ENCODE peak calls at places on chromosomes 11 and 22, in nine cellular contexts. A is tibial nerve, V is esophagus squamous epithelium, L is NB4, E is HCT116, J is ovary, X is body of pancreas, U is stomach, K is IMR-90. W is an unnamed sample.

GRCh38 chr11:130606781-130607511 is 158.5 kb downstream of the ADAMTS15 start:
- DNase-seq in V (no peak), E (no peak), L (no peak), X (no peak), U (no peak), A (peak; percentile 73), K (peak; percentile 31), J (peak; percentile 66), W (no peak)

GRCh38 chr22:42430486-42431125 is 1.6 kb downstream of the NFAM1 start:
- DNase-seq in V (no peak), A (peak; percentile 46), L (peak; percentile 88), U (no peak), K (no peak), X (no peak), J (no peak), E (no peak), W (no peak)

GRCh38 chr11:86934263-86934932 is 20.8 kb downstream of the FZD4 start:
- DNase-seq in A (no peak), U (no peak), K (no peak), J (no peak), X (no peak), V (no peak), E (no peak), L (no peak), W (no peak)

GRCh38 chr22:24285245-24285644 is 14.6 kb downstream of the SPECC1L start:
- DNase-seq in K (peak; percentile 28), X (no peak), A (no peak), L (no peak), E (peak; percentile 22), V (no peak), J (no peak), U (no peak), W (no peak)

GRCh38 chr11:95068549-95068948 is 1.8 kb downstream of the SRSF8 start:
- DNase-seq in U (peak; percentile 81), A (peak; percentile 88), J (peak; percentile 86), X (peak; percentile 89), L (peak; percentile 98), K (peak; percentile 87), E (peak; percentile 94), V (peak; percentile 47), W (no peak)

GRCh38 chr11:117862019-117862725 is 14.3 kb downstream of the FXYD6 start:
- DNase-seq in L (no peak), X (no peak), J (peak; percentile 40), A (no peak), V (no peak), K (no peak), E (no peak), U (no peak), W (no peak)

GRCh38 chr11:94849836-94850235 is 81.7 kb downstream of the AMOTL1 start:
- DNase-seq in K (peak; percentile 23), X (peak; percentile 28), A (peak; percentile 38), V (no peak), J (peak; percentile 42), E (no peak), U (no peak), L (no peak), W (no peak)

GRCh38 chr22:45336971-45337431 is 27.3 kb downstream of the FAM118A start:
- DNase-seq in K (no peak), J (peak; percentile 66), L (no peak), X (peak; percentile 76), A (peak; percentile 62), V (no peak), U (peak; percentile 84), E (no peak), W (no peak)

GRCh38 chr11:13776134-13776815 is 107.8 kb downstream of the FAR1 start:
- DNase-seq in A (no peak), U (no peak), E (peak; percentile 15), L (peak; percentile 8), J (no peak), V (no peak), K (no peak), X (no peak), W (no peak)

GRCh38 chr11:95419915-95420314 is 188.9 kb upstream of the SESN3 start:
- DNase-seq in K (peak; percentile 67), U (no peak), V (no peak), E (no peak), X (no peak), J (no peak), L (no peak), A (no peak), W (no peak)

GRCh38 chr11:133833101-133833898 is 12.0 kb downstream of the SPATA19 start:
- DNase-seq in K (no peak), U (no peak), A (no peak), X (no peak), L (no peak), J (no peak), V (no peak), E (no peak), W (no peak)

GRCh38 chr11:587978-588380 is 11.7 kb downstream of the PHRF1 start:
- DNase-seq in A (no peak), E (no peak), X (no peak), V (no peak), U (no peak), J (no peak), L (peak; percentile 93), K (peak; percentile 58), W (peak; percentile 71)

GRCh38 chr11:114209904-114210303 is 86.3 kb upstream of the NNMT start:
- DNase-seq in V (no peak), X (peak; percentile 55), J (no peak), U (no peak), K (no peak), L (no peak), E (no peak), A (no peak), W (no peak)

GRCh38 chr22:40031766-40032470 is 37.2 kb downstream of the FAM83F start:
- DNase-seq in U (no peak), J (no peak), E (no peak), V (no peak), L (peak; percentile 40), K (no peak), X (no peak), A (no peak), W (no peak)

GRCh38 chr22:30396871-30397655 is at the start of gene SEC14L2:
- DNase-seq in U (peak; percentile 79), K (peak; percentile 26), E (peak; percentile 43), X (peak; percentile 75), V (no peak), J (peak; percentile 74), A (peak; percentile 59), L (no peak), W (no peak)

GRCh38 chr11:1893581-1894359 is 2.1 kb upstream of the PRR33 start:
- DNase-seq in V (no peak), K (peak; percentile 12), A (no peak), E (no peak), L (no peak), J (no peak), U (no peak), X (no peak), W (no peak)

DNA sequence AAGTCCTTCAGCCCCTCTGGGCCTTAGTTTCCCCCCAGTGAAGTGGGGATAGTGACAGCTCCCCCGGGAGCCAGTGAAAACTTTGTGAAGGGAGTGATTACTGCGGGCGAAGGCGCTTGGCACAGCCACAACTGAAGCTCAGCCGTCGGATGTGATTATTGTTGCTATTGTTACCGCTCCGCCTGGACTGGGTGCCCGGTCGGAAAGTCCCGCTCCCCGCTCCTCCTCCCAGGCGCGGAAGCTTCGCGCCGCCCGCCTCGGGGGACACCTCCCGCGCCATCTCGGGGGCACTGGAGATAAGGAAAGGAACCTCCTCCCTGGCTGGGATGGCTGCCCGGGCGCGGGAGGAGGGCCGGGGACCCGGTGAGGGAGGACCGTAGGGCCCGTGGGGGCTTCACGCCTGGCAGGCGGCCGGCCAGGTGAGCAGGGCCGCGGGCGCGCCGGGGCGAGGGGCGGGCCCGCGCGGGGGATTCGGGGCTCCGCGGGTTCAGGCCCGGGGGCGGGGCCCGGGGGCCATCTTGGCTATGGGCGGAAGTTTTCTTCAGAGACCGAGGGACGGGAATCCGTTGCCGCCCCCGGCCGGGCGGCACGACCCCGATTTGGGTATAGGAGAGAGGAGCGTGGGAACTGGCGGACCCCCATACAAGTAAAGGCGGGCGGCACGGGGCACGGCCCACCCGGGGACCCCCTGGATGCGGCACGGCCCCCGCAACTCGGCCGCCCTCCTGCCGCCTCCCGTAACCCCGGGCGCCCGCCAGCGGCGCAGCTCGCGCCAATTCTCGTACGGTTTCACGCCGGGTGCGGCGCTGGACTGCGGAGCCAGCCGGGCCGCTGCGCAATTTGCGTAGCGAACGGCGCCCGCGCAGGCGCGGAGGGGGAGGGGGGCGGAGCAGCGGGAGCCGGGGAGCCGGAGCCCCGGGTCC is at the start of gene GPR137:
- DNase-seq in K (peak; percentile 56), X (peak; percentile 90), E (no peak), A (peak; percentile 81), V (peak; percentile 50), U (peak; percentile 92), J (peak; percentile 87), L (peak; percentile 84), W (peak; percentile 87)
- TF ChIP-seq POLR2A in K (no peak), X (peak; percentile 19), E (no peak), A (no peak), V (no peak), U (no peak), J (no peak), L (peak; percentile 41), W (peak; percentile 55)

DNA sequence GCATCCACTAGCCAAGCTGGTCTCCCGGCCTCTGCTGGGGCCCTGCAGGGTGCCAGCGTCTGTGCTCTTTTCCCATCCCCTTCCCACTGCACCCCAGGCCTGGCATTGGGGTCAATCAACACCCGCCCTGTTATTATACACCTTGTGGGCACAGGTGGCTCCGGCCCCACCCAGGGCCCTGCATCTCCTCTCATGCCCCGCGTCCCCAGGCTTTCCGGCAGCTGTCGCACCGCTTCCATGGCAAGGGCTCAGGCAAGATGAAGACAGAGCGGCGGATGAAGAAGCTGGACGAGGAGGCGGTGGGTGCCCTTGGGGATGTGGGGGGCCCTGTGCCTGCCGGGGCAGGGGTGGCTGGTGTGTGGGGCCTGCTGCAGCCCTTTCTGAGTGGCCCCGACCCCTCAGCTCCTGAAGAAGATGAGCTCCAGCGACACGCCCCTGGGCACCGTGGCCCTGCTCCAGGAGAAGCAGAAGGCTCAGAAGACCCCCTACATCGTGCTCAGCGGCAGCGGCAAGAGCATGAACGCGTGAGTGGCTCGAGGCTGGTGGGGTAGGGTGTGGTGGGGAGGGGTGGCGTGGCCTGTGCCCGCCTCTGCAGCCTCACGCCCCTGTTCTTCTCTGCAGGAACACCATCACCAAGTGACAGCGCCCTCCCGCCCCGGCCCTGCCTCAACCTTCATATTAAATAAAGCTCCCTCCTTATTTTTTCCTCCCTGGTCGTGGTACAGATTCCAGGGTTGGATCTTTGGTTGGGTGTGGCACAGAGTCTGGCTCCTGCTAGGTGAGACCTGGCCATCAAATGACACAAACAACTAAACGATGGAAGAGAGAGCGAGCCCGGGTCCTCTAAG is 17.1 kb downstream of the SART1 start:
- DNase-seq in L (no peak), K (no peak), E (no peak), A (no peak), U (no peak), V (no peak), X (no peak), J (no peak), W (no peak)
- TF ChIP-seq POLR2A in L (no peak), K (no peak), E (no peak), A (no peak), U (no peak), V (no peak), X (no peak), J (no peak), W (no peak)

GRCh38 chr22:46841528-46841927 is 79.1 kb downstream of the TBC1D22A start:
- DNase-seq in L (no peak), V (no peak), X (no peak), K (peak; percentile 67), U (no peak), E (no peak), A (no peak), J (no peak), W (no peak)
- TF ChIP-seq POLR2A in L (no peak), V (no peak), X (no peak), K (no peak), U (no peak), E (no peak), A (no peak), J (no peak), W (no peak)

GRCh38 chr22:38761202-38762162 is 5.7 kb upstream of the SUN2 start:
- DNase-seq in J (no peak), U (no peak), V (no peak), X (no peak), A (no peak), L (peak; percentile 44), K (no peak), E (no peak), W (no peak)
- TF ChIP-seq POLR2A in J (no peak), U (no peak), V (no peak), X (no peak), A (no peak), L (no peak), K (no peak), E (no peak), W (no peak)

W was measured in H54.